ENCODE peak calls at places on chromosome 1, in six cellular contexts. One of them, this sample, is unnamed.
A peak's percentile ranks its signal among the peaks of the same experiment; 100 is the strongest.

GRCh38 chr1:118210051-118210722 is 25.2 kb upstream of the SPAG17 start:
- DNase-seq in foreskin fibroblast: no peak
- DNase-seq in cardiac muscle cell: no peak
- DNase-seq in HL-60: no peak
- DNase-seq in pancreas: no peak
- DNase-seq in prostate gland: no peak
- DNase-seq in this sample: no peak

GRCh38 chr1:30659702-30660101 is 63.7 kb downstream of the MATN1 start:
- DNase-seq in foreskin fibroblast: no peak
- DNase-seq in cardiac muscle cell: no peak
- DNase-seq in HL-60: no peak
- DNase-seq in pancreas: no peak
- DNase-seq in prostate gland: no peak
- DNase-seq in this sample: no peak

GRCh38 chr1:179142889-179143299 is 61.0 kb downstream of the TOR3A start:
- DNase-seq in foreskin fibroblast: peak; percentile 94
- DNase-seq in cardiac muscle cell: no peak
- DNase-seq in HL-60: peak; percentile 21
- DNase-seq in pancreas: no peak
- DNase-seq in prostate gland: no peak
- DNase-seq in this sample: no peak

GRCh38 chr1:227913969-227914791 is 33.6 kb downstream of the WNT9A start:
- DNase-seq in foreskin fibroblast: no peak
- DNase-seq in cardiac muscle cell: no peak
- DNase-seq in HL-60: no peak
- DNase-seq in pancreas: no peak
- DNase-seq in prostate gland: no peak
- DNase-seq in this sample: no peak

GRCh38 chr1:112713466-112714312 is 1.4 kb downstream of the PPM1J start:
- DNase-seq in foreskin fibroblast: no peak
- DNase-seq in cardiac muscle cell: no peak
- DNase-seq in HL-60: peak; percentile 58
- DNase-seq in pancreas: peak; percentile 54
- DNase-seq in prostate gland: no peak
- DNase-seq in this sample: no peak

GRCh38 chr1:224800486-224801119 is 128.9 kb upstream of the DNAH14 start:
- DNase-seq in foreskin fibroblast: no peak
- DNase-seq in cardiac muscle cell: no peak
- DNase-seq in HL-60: no peak
- DNase-seq in pancreas: no peak
- DNase-seq in prostate gland: no peak
- DNase-seq in this sample: no peak

GRCh38 chr1:66402194-66402593 is 131.8 kb upstream of the SGIP1 start:
- DNase-seq in foreskin fibroblast: peak; percentile 47
- DNase-seq in cardiac muscle cell: no peak
- DNase-seq in HL-60: peak; percentile 54
- DNase-seq in pancreas: no peak
- DNase-seq in prostate gland: no peak
- DNase-seq in this sample: no peak

GRCh38 chr1:218332416-218332815 is 12.7 kb upstream of the TGFB2 start:
- DNase-seq in foreskin fibroblast: no peak
- DNase-seq in cardiac muscle cell: no peak
- DNase-seq in HL-60: no peak
- DNase-seq in pancreas: no peak
- DNase-seq in prostate gland: no peak
- DNase-seq in this sample: no peak

GRCh38 chr1:173329747-173330146 is 122.6 kb upstream of the TNFSF4 start:
- DNase-seq in foreskin fibroblast: no peak
- DNase-seq in cardiac muscle cell: no peak
- DNase-seq in HL-60: no peak
- DNase-seq in pancreas: no peak
- DNase-seq in prostate gland: no peak
- DNase-seq in this sample: no peak

GRCh38 chr1:66705100-66705499 is 47.2 kb upstream of the DYNLT5 start:
- DNase-seq in foreskin fibroblast: peak; percentile 45
- DNase-seq in cardiac muscle cell: no peak
- DNase-seq in HL-60: no peak
- DNase-seq in pancreas: no peak
- DNase-seq in prostate gland: peak; percentile 52
- DNase-seq in this sample: peak; percentile 56

GRCh38 chr1:153357076-153357852 is 390 bp upstream of the S100A9 start:
- DNase-seq in foreskin fibroblast: no peak
- DNase-seq in cardiac muscle cell: no peak
- DNase-seq in HL-60: peak; percentile 97
- DNase-seq in pancreas: peak; percentile 44
- DNase-seq in prostate gland: peak; percentile 72
- DNase-seq in this sample: peak; percentile 42
- TF ChIP-seq CTCF in foreskin fibroblast: no peak
- TF ChIP-seq CTCF in cardiac muscle cell: no peak
- TF ChIP-seq CTCF in HL-60: no peak
- TF ChIP-seq CTCF in pancreas: no peak
- TF ChIP-seq CTCF in prostate gland: no peak
- TF ChIP-seq CTCF in this sample: no peak

DNA sequence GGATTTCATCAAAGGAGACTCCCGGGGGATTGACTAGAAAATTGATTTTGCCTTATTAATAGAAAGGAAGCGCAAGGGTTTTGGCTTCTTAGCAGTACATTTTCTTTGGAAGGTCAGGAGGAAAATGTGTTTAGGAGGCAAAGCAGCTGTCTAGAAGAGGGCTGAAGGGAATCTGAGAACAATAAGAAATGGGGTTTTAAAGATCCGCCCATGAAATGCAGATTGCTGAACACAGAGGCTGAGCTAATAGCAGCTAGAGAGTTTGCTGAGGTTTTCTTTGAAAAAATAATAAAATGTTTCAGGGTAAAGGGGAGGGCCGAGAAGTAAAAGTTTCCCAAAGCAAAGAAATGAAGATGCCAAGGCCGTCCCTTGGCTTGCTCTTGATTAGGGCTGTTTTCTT is 4.9 kb downstream of the SERTAD4 start:
- DNase-seq in foreskin fibroblast: no peak
- DNase-seq in cardiac muscle cell: no peak
- DNase-seq in HL-60: no peak
- DNase-seq in pancreas: no peak
- DNase-seq in prostate gland: no peak
- DNase-seq in this sample: no peak
- H3K4me3 ChIP-seq in foreskin fibroblast: no peak overlapping the region
- H3K4me3 ChIP-seq in cardiac muscle cell: no peak overlapping the region
- H3K4me3 ChIP-seq in HL-60: no peak overlapping the region
- H3K4me3 ChIP-seq in pancreas: no peak overlapping the region
- H3K4me3 ChIP-seq in prostate gland: no peak overlapping the region
- H3K4me3 ChIP-seq in this sample: no peak overlapping the region

GRCh38 chr1:206882555-206882954 is 14.7 kb upstream of the IL24 start:
- DNase-seq in foreskin fibroblast: no peak
- DNase-seq in cardiac muscle cell: no peak
- DNase-seq in HL-60: no peak
- DNase-seq in pancreas: no peak
- DNase-seq in prostate gland: no peak
- DNase-seq in this sample: no peak
- TF ChIP-seq CTCF in foreskin fibroblast: no peak
- TF ChIP-seq CTCF in cardiac muscle cell: no peak
- TF ChIP-seq CTCF in HL-60: no peak
- TF ChIP-seq CTCF in pancreas: no peak
- TF ChIP-seq CTCF in prostate gland: no peak
- TF ChIP-seq CTCF in this sample: no peak

DNA sequence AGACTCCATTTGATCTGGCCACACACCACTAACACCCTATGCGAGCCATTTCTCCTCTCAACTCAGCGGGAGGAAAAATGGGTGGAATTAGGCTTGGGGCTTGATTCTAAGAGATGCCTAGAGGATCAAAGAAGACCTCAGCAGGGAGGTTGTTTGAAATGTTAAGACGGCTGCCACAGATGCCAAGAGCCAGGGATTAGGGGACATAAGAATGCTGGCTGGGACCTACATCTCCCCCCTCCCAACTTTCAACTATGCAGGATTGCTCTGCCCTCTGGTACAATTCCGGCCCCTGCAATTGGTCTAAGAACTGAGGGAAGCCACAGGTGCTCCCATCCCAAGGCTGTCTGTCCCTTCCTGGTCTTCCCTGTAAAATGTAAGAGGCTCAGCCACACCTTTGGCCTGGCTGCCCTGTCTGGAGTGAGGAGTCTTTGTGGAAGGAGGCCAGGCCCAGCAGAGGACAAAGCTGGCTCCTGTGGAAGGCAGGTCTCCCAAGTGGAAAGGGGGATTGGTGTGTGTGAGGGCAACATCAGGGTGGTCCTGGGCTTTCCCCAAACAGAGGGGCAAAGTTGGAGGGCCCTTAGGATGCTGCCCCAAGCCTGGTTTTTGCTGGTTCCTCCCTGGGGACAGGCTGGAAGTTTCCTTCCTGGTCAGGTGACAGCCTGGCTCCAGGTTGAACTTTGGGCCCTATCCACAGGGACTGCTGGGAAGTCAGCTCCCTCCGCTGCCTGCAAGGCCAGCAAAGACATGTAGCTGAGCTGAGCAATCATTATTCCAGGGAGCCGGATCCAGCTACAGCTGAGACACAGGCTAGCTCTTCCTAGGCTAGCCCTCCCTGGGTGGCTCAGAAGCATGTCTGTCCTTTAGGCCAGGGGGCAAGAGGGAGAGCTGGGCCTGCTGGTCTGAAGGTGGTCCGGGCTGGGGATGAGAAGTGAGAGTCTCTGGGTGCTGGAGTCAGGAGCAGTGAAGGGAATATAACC is 34.5 kb upstream of the SYNC start:
- DNase-seq in foreskin fibroblast: no peak
- DNase-seq in cardiac muscle cell: no peak
- DNase-seq in HL-60: no peak
- DNase-seq in pancreas: peak; percentile 82
- DNase-seq in prostate gland: no peak
- DNase-seq in this sample: no peak
- H3K4me3 ChIP-seq in foreskin fibroblast: no peak overlapping the region
- H3K4me3 ChIP-seq in cardiac muscle cell: no peak overlapping the region
- H3K4me3 ChIP-seq in HL-60: no peak overlapping the region
- H3K4me3 ChIP-seq in pancreas: no peak overlapping the region
- H3K4me3 ChIP-seq in prostate gland: no peak overlapping the region
- H3K4me3 ChIP-seq in this sample: no peak overlapping the region

GRCh38 chr1:40625076-40625475 is 40.4 kb downstream of the RIMS3 start:
- DNase-seq in foreskin fibroblast: no peak
- DNase-seq in cardiac muscle cell: peak; percentile 15
- DNase-seq in HL-60: no peak
- DNase-seq in pancreas: peak; percentile 54
- DNase-seq in prostate gland: no peak
- DNase-seq in this sample: no peak
- TF ChIP-seq CTCF in foreskin fibroblast: no peak
- TF ChIP-seq CTCF in cardiac muscle cell: peak; percentile 34
- TF ChIP-seq CTCF in HL-60: no peak
- TF ChIP-seq CTCF in pancreas: peak; percentile 33
- TF ChIP-seq CTCF in prostate gland: no peak
- TF ChIP-seq CTCF in this sample: peak; percentile 70

This sample was measured in LNCaP clone FGC.